ENCODE peak calls at places on chromosomes 7 and 10, in ten cellular contexts. N is HS-5; M is NCI-H446; X is upper lobe of left lung; O is activated T-helper 1 cell treated with Interleukin-2 at 50 U/mL for 16 hours; D is IMR-90; W is NCI-H345; I is stimulated activated CD8-positive, alpha-beta memory T cell treated with anti-CD3 and anti-CD28 coated beads, Interleukin-15, amount 100 ng/mL, for 24 hours; A is activated CD8-positive, alpha-beta memory T cell treated with anti-CD3 and anti-CD28 coated beads, Interleukin-2, amount 50 U/mL, for 4 hours; T is activated naive CD4-positive, alpha-beta T cell treated with anti-CD3 and anti-CD28 coated beads for 36 hours. Y is an unnamed sample.

GRCh38 chr10:87654212-87654611 is 5.5 kb upstream of the PAPSS2 start:
- DNase-seq in N (no peak), M (no peak), X (peak; percentile 50), O (no peak), D (no peak), W (no peak), I (no peak), A (no peak), T (no peak), Y (no peak)

GRCh38 chr10:49559476-49559875 is 20.6 kb upstream of the ERCC6 start:
- DNase-seq in N (no peak), M (no peak), X (no peak), O (no peak), D (no peak), W (no peak), I (no peak), A (no peak), T (no peak), Y (no peak)

GRCh38 chr7:37491919-37492694 is 43.4 kb upstream of the ELMO1 start:
- DNase-seq in N (no peak), M (no peak), X (no peak), O (no peak), D (no peak), W (no peak), I (no peak), A (peak; percentile 14), T (no peak), Y (no peak)

GRCh38 chr7:24971333-24972165 is 8.4 kb downstream of the OSBPL3 start:
- DNase-seq in N (no peak), M (no peak), X (no peak), O (no peak), D (peak; percentile 96), W (no peak), I (no peak), A (no peak), T (peak; percentile 22), Y (no peak)

GRCh38 chr7:2230882-2231281 is 1.9 kb downstream of the MAD1L1 start:
- DNase-seq in N (no peak), M (no peak), X (no peak), O (no peak), D (no peak), W (no peak), I (no peak), A (no peak), T (no peak), Y (no peak)

GRCh38 chr7:27677912-27678612 is 15.4 kb upstream of the HIBADH start:
- DNase-seq in N (peak; percentile 97), M (no peak), X (no peak), O (no peak), D (peak; percentile 96), W (no peak), I (no peak), A (no peak), T (no peak), Y (no peak)

GRCh38 chr7:2634265-2635145 is 2.7 kb downstream of the TTYH3 start:
- DNase-seq in N (no peak), M (no peak), X (no peak), O (no peak), D (no peak), W (no peak), I (no peak), A (no peak), T (no peak), Y (no peak)

GRCh38 chr7:131108212-131108980 is 219.3 kb upstream of the MKLN1 start:
- DNase-seq in N (no peak), M (no peak), X (no peak), O (peak; percentile 13), D (peak; percentile 21), W (no peak), I (no peak), A (no peak), T (peak; percentile 47), Y (no peak)

GRCh38 chr7:151313857-151314256 is 27.8 kb upstream of the NUB1 start:
- DNase-seq in N (no peak), M (no peak), X (no peak), O (no peak), D (peak; percentile 61), W (no peak), I (no peak), A (no peak), T (peak; percentile 33), Y (no peak)

GRCh38 chr10:2392145-2392812 is 655.0 kb upstream of the ADARB2 start:
- DNase-seq in N (no peak), M (no peak), X (no peak), O (no peak), D (no peak), W (peak; percentile 57), I (no peak), A (no peak), T (no peak), Y (peak; percentile 63)

GRCh38 chr7:99459087-99459486 is 6.9 kb downstream of the ATP5MF start:
- DNase-seq in N (no peak), M (no peak), X (no peak), O (no peak), D (no peak), W (peak; percentile 11), I (no peak), A (no peak), T (peak; percentile 45), Y (no peak)

GRCh38 chr7:572668-573495 is 53.2 kb upstream of the PDGFA start:
- DNase-seq in N (no peak), M (no peak), X (no peak), O (no peak), D (no peak), W (no peak), I (no peak), A (no peak), T (no peak), Y (no peak)

GRCh38 chr10:132273966-132274365 is 33.8 kb downstream of the STK32C start:
- DNase-seq in N (no peak), M (no peak), X (no peak), O (no peak), D (no peak), W (no peak), I (no peak), A (peak; percentile 10), T (no peak), Y (no peak)

Y was measured in NCI-H774.